ENCODE peak calls at places on chromosomes 6 and 20, in six cellular contexts. Q is neuronal stem cell, J is neural progenitor cell, U is OCI-LY7, A is HCT116, X is GM12878. N is an unnamed sample. For H3K4me1, the result is how much of the 10 kb centered on the place peaks cover.

GRCh38 chr20:41045680-41046079 is 17.1 kb downstream of the TOP1 start:
- DNase-seq in Q (no peak), J (no peak), X (no peak), A (no peak), U (peak), N (no peak)

GRCh38 chr6:44028767-44029166 is 98.5 kb downstream of the MRPL14 start:
- DNase-seq in A (no peak), X (no peak), J (no peak), U (no peak), Q (no peak), N (peak)

GRCh38 chr6:121653624-121654008 is 218.2 kb downstream of the GJA1 start:
- DNase-seq in A (no peak), Q (no peak), X (no peak), U (no peak), J (no peak), N (no peak)

GRCh38 chr6:149318581-149319286 is 1.2 kb downstream of the TAB2 start:
- DNase-seq in U (peak), X (no peak), J (peak), A (no peak), Q (no peak), N (no peak)

GRCh38 chr20:54108817-54109216 is 38.4 kb upstream of the BCAS1 start:
- DNase-seq in Q (no peak), X (no peak), J (no peak), U (no peak), A (no peak), N (no peak)

GRCh38 chr6:22545051-22545450 is 24.3 kb upstream of the HDGFL1 start:
- DNase-seq in J (no peak), X (no peak), A (no peak), U (no peak), Q (no peak), N (no peak)

GRCh38 chr6:23647045-23647444 is 479.0 kb upstream of the NRSN1 start:
- DNase-seq in U (no peak), X (no peak), J (no peak), Q (no peak), A (no peak), N (no peak)

GRCh38 chr6:52403086-52403485 is 17.1 kb upstream of the EFHC1 start:
- DNase-seq in Q (no peak), X (no peak), U (no peak), J (no peak), A (no peak), N (no peak)

GRCh38 chr20:38152175-38153010 is 12.7 kb downstream of the TGM2 start:
- DNase-seq in X (peak), J (no peak), A (no peak), U (peak), Q (no peak), N (peak)

GRCh38 chr20:53917145-53918009 is 153.0 kb downstream of the BCAS1 start:
- DNase-seq in X (peak), Q (no peak), A (no peak), U (no peak), J (no peak), N (peak)

GRCh38 chr6:130377911-130378310 is 12.1 kb downstream of the TMEM200A start:
- DNase-seq in J (no peak), X (no peak), A (no peak), Q (no peak), U (no peak), N (no peak)

GRCh38 chr6:166998256-166999144 is 697 bp upstream of the CEP43 start:
- DNase-seq in X (no peak), U (no peak), A (no peak), Q (peak), J (peak), N (no peak)

GRCh38 chr20:3686867-3687321 is 5.1 kb upstream of the ADAM33 start:
- DNase-seq in A (no peak), X (no peak), Q (no peak), J (no peak), U (no peak), N (peak)

GRCh38 chr6:125823180-125823579 is 32.4 kb downstream of the NCOA7 start:
- DNase-seq in U (no peak), J (no peak), Q (no peak), A (no peak), X (no peak), N (no peak)

GRCh38 chr6:161238076-161238869 is 35.6 kb downstream of the AGPAT4 start:
- DNase-seq in J (no peak), X (no peak), U (no peak), Q (no peak), A (no peak), N (peak)

GRCh38 chr6:3350252-3350826 is 91.6 kb downstream of the PSMG4 start:
- DNase-seq in Q (no peak), A (no peak), U (no peak), X (no peak), J (no peak), N (no peak)

GRCh38 chr6:44300424-44300823 is 12.7 kb downstream of the AARS2 start:
- DNase-seq in X (no peak), Q (no peak), A (no peak), J (no peak), U (no peak), N (no peak)

GRCh38 chr20:43895235-43895634 is 19.4 kb upstream of the TOX2 start:
- DNase-seq in A (no peak), X (no peak), Q (no peak), J (no peak), U (no peak), N (peak)

GRCh38 chr6:111770263-111771083 is 102.8 kb downstream of the FYN start:
- DNase-seq in J (no peak), Q (no peak), A (no peak), X (no peak), U (no peak), N (no peak)

GRCh38 chr6:81613606-81614005 is 138.9 kb downstream of the TENT5A start:
- DNase-seq in X (no peak), A (no peak), U (no peak), Q (no peak), J (no peak), N (peak)

GRCh38 chr20:41672282-41672681 is 54.1 kb upstream of the CHD6 start:
- DNase-seq in Q (no peak), J (no peak), X (no peak), U (no peak), A (no peak), N (no peak)

GRCh38 chr6:116101790-116102189 is 1.1 kb downstream of the NT5DC1 start:
- DNase-seq in J (no peak), Q (no peak), A (no peak), X (no peak), U (peak), N (no peak)

DNA sequence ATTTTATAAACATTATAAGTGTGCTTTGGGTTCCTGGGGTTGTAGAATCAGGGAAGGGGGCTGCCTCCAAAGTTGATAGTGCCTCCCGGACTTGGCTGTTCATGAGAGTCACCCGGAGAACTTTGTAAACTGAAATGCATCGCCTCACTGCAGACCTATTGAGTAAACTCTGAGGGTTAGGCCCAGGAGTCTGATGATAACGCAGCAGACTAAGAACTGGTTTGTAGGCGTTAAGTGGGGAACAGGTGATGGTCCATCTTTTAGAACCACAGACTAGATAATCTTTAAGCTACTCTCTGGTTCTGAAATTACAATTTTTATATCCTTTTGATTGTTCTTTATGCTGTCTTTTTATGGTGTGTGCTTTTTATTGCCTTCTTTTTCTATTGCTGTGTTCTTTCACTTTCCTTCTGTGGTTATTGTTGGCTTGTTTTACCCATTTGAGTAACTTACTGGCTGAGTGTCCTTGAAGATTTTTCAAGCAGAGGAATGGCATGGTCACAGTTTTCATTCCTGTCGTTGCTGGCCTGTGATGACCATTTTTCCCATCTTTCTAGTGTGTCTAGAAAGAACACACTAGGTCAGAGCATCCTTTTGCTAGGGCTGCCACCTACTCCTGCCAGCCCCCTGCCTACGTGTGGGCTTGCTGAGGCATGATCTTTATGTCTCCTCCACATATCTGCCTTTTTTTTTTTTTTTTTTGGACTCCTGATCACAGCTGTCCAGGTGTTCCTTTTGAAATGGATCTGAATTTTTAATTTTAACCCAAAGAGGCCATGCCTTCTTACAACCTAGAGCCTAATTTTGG is 30.9 kb downstream of the LRRC1 start:
- DNase-seq in J (no peak), X (no peak), A (no peak), Q (no peak), U (no peak), N (no peak)
- H3K4me1 ChIP-seq in J (under half), X (under half), A (under half), Q (under half), U (under half), N (under half)

GRCh38 chr20:23133560-23133998 is 47.5 kb upstream of the CD93 start:
- DNase-seq in A (no peak), J (no peak), X (no peak), U (no peak), Q (no peak), N (no peak)

GRCh38 chr20:23132293-23132929 is 46.3 kb upstream of the CD93 start:
- DNase-seq in Q (no peak), J (no peak), X (no peak), A (no peak), U (no peak), N (no peak)

GRCh38 chr20:23131766-23132165 is 45.6 kb upstream of the CD93 start:
- DNase-seq in A (no peak), X (no peak), Q (no peak), J (no peak), U (no peak), N (no peak)

GRCh38 chr20:23130622-23130916 is 44.4 kb upstream of the CD93 start:
- DNase-seq in X (no peak), Q (no peak), J (no peak), U (no peak), A (no peak), N (no peak)

GRCh38 chr20:23132930-23133559 is 46.9 kb upstream of the CD93 start:
- DNase-seq in X (no peak), Q (no peak), A (no peak), J (no peak), U (no peak), N (no peak)
- H2AFZ ChIP-seq in X (no peak), Q (peak), A (no peak), J (no peak), U (no peak), N (no peak)

GRCh38 chr20:32507998-32508774 is 76.9 kb downstream of the NOL4L start:
- DNase-seq in Q (no peak), X (no peak), A (no peak), U (no peak), J (no peak), N (no peak)
- H3K4me2 ChIP-seq in Q (no peak), X (no peak), A (no peak), U (no peak), J (no peak), N (no peak)

GRCh38 chr20:5606347-5606746 is 143.9 kb upstream of the SHLD1 start:
- DNase-seq in J (no peak), U (no peak), A (no peak), Q (no peak), X (no peak), N (no peak)

GRCh38 chr20:5612476-5613291 is 137.5 kb upstream of the SHLD1 start:
- DNase-seq in Q (no peak), U (no peak), X (no peak), J (no peak), A (no peak), N (peak)

GRCh38 chr20:5608104-5608447 is 142.1 kb upstream of the SHLD1 start:
- DNase-seq in J (peak), U (no peak), Q (no peak), A (no peak), X (no peak), N (no peak)

GRCh38 chr20:5614506-5614905 is 135.7 kb upstream of the SHLD1 start:
- DNase-seq in Q (no peak), J (no peak), A (no peak), X (no peak), U (no peak), N (no peak)

GRCh38 chr20:5608448-5609161 is 141.6 kb upstream of the SHLD1 start:
- DNase-seq in Q (no peak), U (no peak), J (no peak), A (no peak), X (no peak), N (peak)
- H3K4me1 ChIP-seq in Q (under half), U (under half), J (under half), A (under half), X (under half), N (under half)

GRCh38 chr6:47048638-47049037 is 6.5 kb upstream of the ADGRF1 start:
- DNase-seq in X (no peak), J (no peak), A (no peak), Q (no peak), U (no peak), N (no peak)
- H2AFZ ChIP-seq in X (no peak), J (no peak), A (peak), Q (no peak), U (no peak), N (no peak)

GRCh38 chr6:56024931-56025330 is 149.5 kb upstream of the BMP5 start:
- DNase-seq in J (no peak), X (no peak), A (no peak), U (no peak), Q (no peak), N (no peak)
- H3K4me2 ChIP-seq in J (no peak), X (no peak), A (no peak), U (no peak), Q (no peak), N (no peak)

N was measured in fibroblast of lung.